ENCODE peak calls at places on chromosome 2, in nine cellular contexts. One of them, this sample, is unnamed. For H3K36me3, the result is how much of the 10 kb centered on the place peaks cover.

GRCh38 chr2:197292614-197293013 is 18.0 kb downstream of the ANKRD44 start:
- DNase-seq in tibial artery: no peak
- DNase-seq in colonic mucosa: no peak
- DNase-seq in CD8-positive, alpha-beta T cell: no peak
- DNase-seq in ovary: no peak
- DNase-seq in kidney epithelial cell: no peak
- DNase-seq in mammary epithelial cell: no peak
- DNase-seq in BJ: no peak
- DNase-seq in brain microvascular endothelial cell: no peak
- DNase-seq in this sample: no peak

GRCh38 chr2:88016086-88016947 is at the start of gene RNU2-63P:
- DNase-seq in BJ: peak
- DNase-seq in brain microvascular endothelial cell: peak
- DNase-seq in ovary: peak
- DNase-seq in kidney epithelial cell: peak
- DNase-seq in CD8-positive, alpha-beta T cell: peak
- DNase-seq in colonic mucosa: peak
- DNase-seq in tibial artery: peak
- DNase-seq in mammary epithelial cell: peak
- DNase-seq in this sample: peak

GRCh38 chr2:177983183-177983788 is 89.3 kb downstream of the PDE11A start:
- DNase-seq in BJ: no peak
- DNase-seq in colonic mucosa: peak
- DNase-seq in tibial artery: no peak
- DNase-seq in brain microvascular endothelial cell: peak
- DNase-seq in kidney epithelial cell: peak
- DNase-seq in mammary epithelial cell: peak
- DNase-seq in CD8-positive, alpha-beta T cell: no peak
- DNase-seq in ovary: no peak
- DNase-seq in this sample: peak

GRCh38 chr2:20538308-20539132 is 91.6 kb downstream of the RHOB start:
- DNase-seq in mammary epithelial cell: no peak
- DNase-seq in CD8-positive, alpha-beta T cell: no peak
- DNase-seq in brain microvascular endothelial cell: no peak
- DNase-seq in ovary: no peak
- DNase-seq in tibial artery: no peak
- DNase-seq in colonic mucosa: no peak
- DNase-seq in BJ: no peak
- DNase-seq in kidney epithelial cell: no peak
- DNase-seq in this sample: no peak

GRCh38 chr2:175251425-175252041 is 70.0 kb upstream of the ATP5MC3 start:
- DNase-seq in mammary epithelial cell: no peak
- DNase-seq in kidney epithelial cell: no peak
- DNase-seq in colonic mucosa: peak
- DNase-seq in CD8-positive, alpha-beta T cell: no peak
- DNase-seq in tibial artery: no peak
- DNase-seq in BJ: no peak
- DNase-seq in brain microvascular endothelial cell: peak
- DNase-seq in ovary: no peak
- DNase-seq in this sample: peak

GRCh38 chr2:54454922-54455583 is 1.1 kb upstream of the SPTBN1 start:
- DNase-seq in CD8-positive, alpha-beta T cell: no peak
- DNase-seq in mammary epithelial cell: peak
- DNase-seq in kidney epithelial cell: no peak
- DNase-seq in colonic mucosa: no peak
- DNase-seq in brain microvascular endothelial cell: no peak
- DNase-seq in ovary: peak
- DNase-seq in tibial artery: peak
- DNase-seq in BJ: no peak
- DNase-seq in this sample: no peak

GRCh38 chr2:230991598-230991997 is 4.3 kb upstream of the SPATA3 start:
- DNase-seq in colonic mucosa: peak
- DNase-seq in CD8-positive, alpha-beta T cell: no peak
- DNase-seq in BJ: no peak
- DNase-seq in ovary: no peak
- DNase-seq in brain microvascular endothelial cell: no peak
- DNase-seq in tibial artery: no peak
- DNase-seq in mammary epithelial cell: no peak
- DNase-seq in kidney epithelial cell: no peak
- DNase-seq in this sample: no peak

GRCh38 chr2:37527362-37527761 is 144.1 kb downstream of the CDC42EP3 start:
- DNase-seq in tibial artery: no peak
- DNase-seq in colonic mucosa: no peak
- DNase-seq in ovary: no peak
- DNase-seq in mammary epithelial cell: no peak
- DNase-seq in brain microvascular endothelial cell: no peak
- DNase-seq in BJ: no peak
- DNase-seq in CD8-positive, alpha-beta T cell: no peak
- DNase-seq in kidney epithelial cell: no peak
- DNase-seq in this sample: peak

GRCh38 chr2:180927030-180927686 is 53.2 kb upstream of the UBE2E3 start:
- DNase-seq in brain microvascular endothelial cell: no peak
- DNase-seq in mammary epithelial cell: no peak
- DNase-seq in kidney epithelial cell: no peak
- DNase-seq in tibial artery: no peak
- DNase-seq in BJ: no peak
- DNase-seq in colonic mucosa: no peak
- DNase-seq in ovary: no peak
- DNase-seq in CD8-positive, alpha-beta T cell: no peak
- DNase-seq in this sample: peak

GRCh38 chr2:241356871-241357260 is 781 bp downstream of the FARP2 start:
- DNase-seq in brain microvascular endothelial cell: no peak
- DNase-seq in tibial artery: no peak
- DNase-seq in ovary: no peak
- DNase-seq in CD8-positive, alpha-beta T cell: no peak
- DNase-seq in colonic mucosa: no peak
- DNase-seq in kidney epithelial cell: no peak
- DNase-seq in BJ: no peak
- DNase-seq in mammary epithelial cell: no peak
- DNase-seq in this sample: no peak

DNA sequence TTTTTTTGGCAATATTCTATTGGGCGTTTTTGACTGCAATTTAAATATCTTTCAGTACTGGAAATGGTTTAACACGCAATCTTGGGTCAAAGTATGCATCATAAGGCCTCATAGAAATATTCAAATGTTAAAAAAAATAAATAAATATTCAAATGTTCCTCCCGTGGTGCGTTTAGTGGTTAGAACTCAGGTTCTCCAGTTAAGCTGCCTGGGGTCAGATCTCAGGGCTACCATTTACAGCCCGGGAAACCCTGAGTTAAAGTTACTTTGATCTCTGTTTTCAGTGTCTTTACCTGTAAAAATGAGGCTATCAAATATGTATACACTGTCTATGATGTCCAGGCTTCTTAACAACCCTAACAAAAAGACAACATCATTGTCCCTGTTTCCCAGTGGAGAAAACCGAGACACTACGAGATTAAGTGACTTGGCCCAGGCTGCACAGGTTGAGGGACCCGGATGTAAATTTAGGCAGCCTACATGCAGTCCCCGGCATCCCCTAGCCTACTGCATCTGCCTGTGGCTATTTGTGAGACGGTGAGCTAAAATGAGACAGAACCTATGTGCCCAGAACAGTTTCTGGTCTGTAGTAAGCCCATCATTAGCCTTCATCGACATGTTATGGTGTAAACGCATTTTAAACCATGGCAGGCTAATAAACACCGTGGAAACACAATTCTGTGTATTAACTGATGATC is 1.7 kb downstream of the FHL2 start:
- DNase-seq in kidney epithelial cell: no peak
- DNase-seq in mammary epithelial cell: no peak
- DNase-seq in tibial artery: no peak
- DNase-seq in BJ: no peak
- DNase-seq in ovary: no peak
- DNase-seq in brain microvascular endothelial cell: no peak
- DNase-seq in CD8-positive, alpha-beta T cell: no peak
- DNase-seq in colonic mucosa: no peak
- DNase-seq in this sample: no peak
- H3K4me3 ChIP-seq in kidney epithelial cell: peak
- H3K4me3 ChIP-seq in mammary epithelial cell: peak
- H3K4me3 ChIP-seq in tibial artery: peak
- H3K4me3 ChIP-seq in BJ: peak
- H3K4me3 ChIP-seq in ovary: peak
- H3K4me3 ChIP-seq in brain microvascular endothelial cell: peak
- H3K4me3 ChIP-seq in CD8-positive, alpha-beta T cell: no peak
- H3K4me3 ChIP-seq in colonic mucosa: peak
- H3K4me3 ChIP-seq in this sample: peak

GRCh38 chr2:223613017-223613950 is 11.1 kb upstream of the SCG2 start:
- DNase-seq in kidney epithelial cell: peak
- DNase-seq in CD8-positive, alpha-beta T cell: no peak
- DNase-seq in colonic mucosa: peak
- DNase-seq in mammary epithelial cell: peak
- DNase-seq in ovary: peak
- DNase-seq in brain microvascular endothelial cell: peak
- DNase-seq in tibial artery: peak
- DNase-seq in BJ: peak
- DNase-seq in this sample: peak
- TF ChIP-seq CTCF in kidney epithelial cell: no peak
- TF ChIP-seq CTCF in CD8-positive, alpha-beta T cell: no peak
- TF ChIP-seq CTCF in colonic mucosa: no peak
- TF ChIP-seq CTCF in mammary epithelial cell: peak
- TF ChIP-seq CTCF in ovary: no peak
- TF ChIP-seq CTCF in brain microvascular endothelial cell: peak
- TF ChIP-seq CTCF in tibial artery: no peak
- TF ChIP-seq CTCF in BJ: peak
- TF ChIP-seq CTCF in this sample: peak

GRCh38 chr2:45598545-45598944 is 12.5 kb downstream of the SRBD1 start:
- DNase-seq in ovary: no peak
- DNase-seq in CD8-positive, alpha-beta T cell: no peak
- DNase-seq in kidney epithelial cell: no peak
- DNase-seq in colonic mucosa: no peak
- DNase-seq in tibial artery: no peak
- DNase-seq in mammary epithelial cell: no peak
- DNase-seq in brain microvascular endothelial cell: no peak
- DNase-seq in BJ: no peak
- DNase-seq in this sample: no peak

GRCh38 chr2:45596761-45597160 is 14.3 kb downstream of the SRBD1 start:
- DNase-seq in kidney epithelial cell: no peak
- DNase-seq in ovary: no peak
- DNase-seq in colonic mucosa: no peak
- DNase-seq in brain microvascular endothelial cell: no peak
- DNase-seq in BJ: no peak
- DNase-seq in CD8-positive, alpha-beta T cell: no peak
- DNase-seq in tibial artery: no peak
- DNase-seq in mammary epithelial cell: no peak
- DNase-seq in this sample: no peak

GRCh38 chr2:45606801-45607200 is 4.3 kb downstream of the SRBD1 start:
- DNase-seq in brain microvascular endothelial cell: no peak
- DNase-seq in ovary: no peak
- DNase-seq in colonic mucosa: no peak
- DNase-seq in tibial artery: no peak
- DNase-seq in CD8-positive, alpha-beta T cell: no peak
- DNase-seq in kidney epithelial cell: no peak
- DNase-seq in mammary epithelial cell: no peak
- DNase-seq in BJ: no peak
- DNase-seq in this sample: no peak

GRCh38 chr2:45607701-45608100 is 3.4 kb downstream of the SRBD1 start:
- DNase-seq in CD8-positive, alpha-beta T cell: no peak
- DNase-seq in mammary epithelial cell: no peak
- DNase-seq in brain microvascular endothelial cell: peak
- DNase-seq in tibial artery: no peak
- DNase-seq in colonic mucosa: no peak
- DNase-seq in ovary: no peak
- DNase-seq in kidney epithelial cell: no peak
- DNase-seq in BJ: no peak
- DNase-seq in this sample: no peak

GRCh38 chr2:45602624-45603023 is 8.4 kb downstream of the SRBD1 start:
- DNase-seq in BJ: no peak
- DNase-seq in mammary epithelial cell: no peak
- DNase-seq in colonic mucosa: no peak
- DNase-seq in tibial artery: no peak
- DNase-seq in brain microvascular endothelial cell: no peak
- DNase-seq in kidney epithelial cell: no peak
- DNase-seq in ovary: no peak
- DNase-seq in CD8-positive, alpha-beta T cell: no peak
- DNase-seq in this sample: no peak
- H3K36me3 ChIP-seq in BJ: under half
- H3K36me3 ChIP-seq in mammary epithelial cell: under half
- H3K36me3 ChIP-seq in colonic mucosa: under half
- H3K36me3 ChIP-seq in tibial artery: under half
- H3K36me3 ChIP-seq in brain microvascular endothelial cell: under half
- H3K36me3 ChIP-seq in kidney epithelial cell: under half
- H3K36me3 ChIP-seq in ovary: under half
- H3K36me3 ChIP-seq in CD8-positive, alpha-beta T cell: under half
- H3K36me3 ChIP-seq in this sample: under half

GRCh38 chr2:158772306-158773078 is 22.6 kb upstream of the DAPL1 start:
- DNase-seq in mammary epithelial cell: no peak
- DNase-seq in CD8-positive, alpha-beta T cell: no peak
- DNase-seq in tibial artery: no peak
- DNase-seq in colonic mucosa: no peak
- DNase-seq in BJ: no peak
- DNase-seq in ovary: no peak
- DNase-seq in brain microvascular endothelial cell: no peak
- DNase-seq in kidney epithelial cell: no peak
- DNase-seq in this sample: no peak
- H3K4me3 ChIP-seq in mammary epithelial cell: no peak
- H3K4me3 ChIP-seq in CD8-positive, alpha-beta T cell: no peak
- H3K4me3 ChIP-seq in tibial artery: no peak
- H3K4me3 ChIP-seq in colonic mucosa: no peak
- H3K4me3 ChIP-seq in BJ: no peak
- H3K4me3 ChIP-seq in ovary: no peak
- H3K4me3 ChIP-seq in brain microvascular endothelial cell: no peak
- H3K4me3 ChIP-seq in kidney epithelial cell: no peak
- H3K4me3 ChIP-seq in this sample: no peak

GRCh38 chr2:120779781-120780283 is 44.2 kb downstream of the GLI2 start:
- DNase-seq in brain microvascular endothelial cell: peak
- DNase-seq in mammary epithelial cell: peak
- DNase-seq in CD8-positive, alpha-beta T cell: no peak
- DNase-seq in tibial artery: no peak
- DNase-seq in ovary: no peak
- DNase-seq in kidney epithelial cell: peak
- DNase-seq in BJ: peak
- DNase-seq in colonic mucosa: no peak
- DNase-seq in this sample: peak

GRCh38 chr2:120776649-120777048 is 41.0 kb downstream of the GLI2 start:
- DNase-seq in kidney epithelial cell: no peak
- DNase-seq in CD8-positive, alpha-beta T cell: no peak
- DNase-seq in mammary epithelial cell: no peak
- DNase-seq in tibial artery: no peak
- DNase-seq in colonic mucosa: no peak
- DNase-seq in BJ: no peak
- DNase-seq in ovary: peak
- DNase-seq in brain microvascular endothelial cell: no peak
- DNase-seq in this sample: no peak

GRCh38 chr2:120777170-120777751 is 41.6 kb downstream of the GLI2 start:
- DNase-seq in kidney epithelial cell: no peak
- DNase-seq in CD8-positive, alpha-beta T cell: no peak
- DNase-seq in BJ: no peak
- DNase-seq in brain microvascular endothelial cell: no peak
- DNase-seq in mammary epithelial cell: no peak
- DNase-seq in ovary: peak
- DNase-seq in colonic mucosa: no peak
- DNase-seq in tibial artery: no peak
- DNase-seq in this sample: no peak

GRCh38 chr2:120777787-120778186 is 42.1 kb downstream of the GLI2 start:
- DNase-seq in tibial artery: no peak
- DNase-seq in mammary epithelial cell: no peak
- DNase-seq in kidney epithelial cell: no peak
- DNase-seq in BJ: no peak
- DNase-seq in ovary: peak
- DNase-seq in colonic mucosa: no peak
- DNase-seq in CD8-positive, alpha-beta T cell: no peak
- DNase-seq in brain microvascular endothelial cell: no peak
- DNase-seq in this sample: no peak

GRCh38 chr2:120778244-120778643 is 42.6 kb downstream of the GLI2 start:
- DNase-seq in CD8-positive, alpha-beta T cell: no peak
- DNase-seq in brain microvascular endothelial cell: no peak
- DNase-seq in tibial artery: no peak
- DNase-seq in colonic mucosa: no peak
- DNase-seq in ovary: peak
- DNase-seq in mammary epithelial cell: no peak
- DNase-seq in kidney epithelial cell: no peak
- DNase-seq in BJ: no peak
- DNase-seq in this sample: no peak
- TF ChIP-seq CTCF in CD8-positive, alpha-beta T cell: no peak
- TF ChIP-seq CTCF in brain microvascular endothelial cell: no peak
- TF ChIP-seq CTCF in tibial artery: no peak
- TF ChIP-seq CTCF in colonic mucosa: no peak
- TF ChIP-seq CTCF in ovary: no peak
- TF ChIP-seq CTCF in mammary epithelial cell: no peak
- TF ChIP-seq CTCF in kidney epithelial cell: no peak
- TF ChIP-seq CTCF in BJ: no peak
- TF ChIP-seq CTCF in this sample: no peak